ENCODE peak calls at places on chromosome 15, in four cellular contexts. Q is BJ, W is neural progenitor cell, N is GM06990. B is an unnamed sample.

GRCh38 chr15:59299919-59300617 is 72.6 kb downstream of the MYO1E start:
- DNase-seq in Q (peak; percentile 93), N (peak; percentile 77), W (no peak), B (peak; percentile 97)

GRCh38 chr15:93913871-93914270 is 317.5 kb upstream of the MCTP2 start:
- DNase-seq in W (no peak), Q (no peak), N (no peak), B (no peak)

GRCh38 chr15:38699633-38700230 is 135.1 kb upstream of the RASGRP1 start:
- DNase-seq in Q (no peak), N (no peak), W (peak; percentile 76), B (peak; percentile 69)

GRCh38 chr15:89630974-89631901 is 24.0 kb downstream of the KIF7 start:
- DNase-seq in Q (no peak), N (no peak), W (no peak), B (no peak)

GRCh38 chr15:75729304-75730069 is 16.8 kb upstream of the CSPG4 start:
- DNase-seq in W (no peak), N (no peak), Q (no peak), B (no peak)

GRCh38 chr15:73927003-73927475 is 777 bp downstream of the LOXL1 start:
- DNase-seq in Q (no peak), W (peak; percentile 78), N (no peak), B (no peak)

GRCh38 chr15:94671845-94672524 is 440.6 kb downstream of the MCTP2 start:
- DNase-seq in Q (no peak), W (peak; percentile 81), N (no peak), B (peak; percentile 45)

GRCh38 chr15:84400017-84400740 is 164.6 kb downstream of the GOLGA6L4 start:
- DNase-seq in Q (no peak), W (no peak), N (no peak), B (no peak)

GRCh38 chr15:22891426-22892210 is 53.2 kb downstream of the NIPA2 start:
- DNase-seq in W (no peak), Q (no peak), N (no peak), B (no peak)

GRCh38 chr15:50148362-50148963 is 29.4 kb upstream of the ATP8B4 start:
- DNase-seq in N (no peak), Q (no peak), W (peak; percentile 88), B (peak; percentile 83)

GRCh38 chr15:101159936-101160770 is 91.7 kb downstream of the CHSY1 start:
- DNase-seq in Q (no peak), W (no peak), N (no peak), B (no peak)

GRCh38 chr15:36887214-36888017 is 212.9 kb downstream of the MEIS2 start:
- DNase-seq in Q (no peak), W (peak; percentile 66), N (no peak), B (no peak)

GRCh38 chr15:64767203-64767602 is 8.2 kb downstream of the RBPMS2 start:
- DNase-seq in Q (no peak), N (no peak), W (no peak), B (no peak)

DNA sequence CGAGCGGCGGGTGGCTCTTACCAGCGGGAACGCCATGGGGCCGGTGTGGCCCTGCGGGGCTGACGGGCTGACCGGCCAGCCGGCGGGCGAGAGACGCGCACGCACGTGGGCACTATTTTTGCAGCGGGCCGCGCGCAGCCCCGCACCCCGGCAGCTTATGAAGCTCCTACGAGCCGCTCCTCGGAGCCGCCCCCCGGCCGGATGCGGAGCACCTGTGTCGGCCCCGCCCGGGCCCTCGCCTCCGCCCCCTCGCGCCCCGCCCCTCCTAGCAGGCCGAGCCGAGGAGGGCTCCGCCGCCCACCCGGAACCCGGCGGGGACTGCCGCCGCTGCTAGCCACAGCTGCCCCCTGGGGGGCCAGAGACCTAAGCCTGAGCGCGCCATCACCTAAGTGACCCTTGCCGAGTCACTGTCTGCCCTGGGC is 683 bp upstream of the CPEB1 start:
- DNase-seq in Q (no peak), W (peak; percentile 60), N (peak; percentile 78), B (no peak)
- H3K4me3 ChIP-seq in Q (peak overlapping the region; percentile 47), W (peak overlapping the region; percentile 45), N (peak overlapping the region; percentile 66), B (peak overlapping the region; percentile 32)

DNA sequence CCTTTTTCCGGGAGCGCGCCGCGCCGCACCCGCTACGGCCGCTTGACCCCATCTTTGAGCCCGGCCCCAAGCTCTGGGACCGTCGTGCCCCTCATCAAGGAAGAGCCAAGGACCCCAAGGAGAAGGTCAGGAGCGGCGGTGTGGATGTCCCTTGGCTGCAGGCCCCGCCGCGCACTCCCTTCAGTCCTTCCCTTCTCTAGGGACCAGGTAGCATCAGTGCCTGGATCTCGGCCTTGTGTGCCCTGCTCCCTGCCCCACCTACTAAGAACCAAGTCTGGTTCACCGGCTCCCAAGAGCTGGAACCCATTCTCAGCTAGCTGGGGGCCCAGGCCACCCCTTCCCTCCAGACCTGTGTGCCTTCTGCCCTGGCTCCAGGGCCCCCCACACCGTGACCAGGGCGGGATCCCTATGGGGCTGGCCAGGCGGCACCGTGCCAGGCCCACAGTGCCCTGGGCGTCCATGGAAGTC is 69.3 kb upstream of the CGNL1 start:
- DNase-seq in W (no peak), Q (no peak), N (no peak), B (no peak)
- TF ChIP-seq CTCF in W (no peak), Q (no peak), N (no peak), B (no peak)

GRCh38 chr15:48603123-48603500 is 42.4 kb downstream of the FBN1 start:
- DNase-seq in W (no peak), Q (no peak), N (no peak), B (peak; percentile 64)
- H3K4me3 ChIP-seq in W (no peak overlapping the region), Q (no peak overlapping the region), N (no peak overlapping the region), B (no peak overlapping the region)

GRCh38 chr15:96354731-96355560 is 24.4 kb downstream of the NR2F2 start:
- DNase-seq in N (no peak), W (peak; percentile 31), Q (no peak), B (peak; percentile 91)
- TF ChIP-seq CTCF in N (no peak), W (peak; percentile 20), Q (peak; percentile 46), B (peak; percentile 59)

DNA sequence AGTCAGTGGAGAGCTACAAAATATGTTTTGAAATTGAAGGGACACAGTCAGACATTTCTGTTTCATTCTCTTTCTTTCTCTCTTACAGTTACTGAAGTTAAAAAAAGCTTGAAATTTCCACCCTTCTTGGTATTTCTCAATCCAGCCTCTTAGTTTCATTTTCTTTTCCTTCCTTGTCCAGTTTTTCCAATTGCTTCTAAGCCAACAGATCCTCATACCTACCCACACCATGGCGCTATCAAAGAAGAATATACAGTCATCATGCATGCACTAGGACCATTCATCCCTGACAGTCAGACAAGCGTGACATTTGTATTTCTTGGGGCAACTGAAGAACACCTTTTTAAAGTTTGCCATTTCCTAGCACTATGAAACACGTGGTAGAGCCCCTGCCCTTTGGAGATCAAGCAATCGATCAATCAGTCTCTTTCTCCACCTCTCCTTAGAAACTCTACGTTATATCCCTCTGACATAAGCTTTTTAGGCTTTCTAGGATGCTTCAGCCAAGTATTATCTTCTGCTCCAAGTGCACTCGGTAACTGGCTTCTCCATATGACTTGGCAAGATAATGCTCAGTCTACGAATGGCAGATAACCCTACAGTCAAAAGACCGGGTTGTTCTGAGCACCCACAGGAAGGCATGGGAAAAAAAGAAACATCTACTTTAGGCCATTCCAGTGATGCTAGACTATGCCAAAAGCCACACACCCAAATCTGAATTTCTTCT is 65.4 kb downstream of the FBN1 start:
- DNase-seq in N (no peak), Q (no peak), W (no peak), B (peak; percentile 44)
- H3K4me3 ChIP-seq in N (no peak overlapping the region), Q (no peak overlapping the region), W (no peak overlapping the region), B (peak overlapping the region; percentile 9)